ENCODE peak calls at places on chromosomes 4 and X, in seven cellular contexts. V is GM12892, Q is SK-N-SH, G is K562, S is H1, X is GM12878, R is HepG2. C is an unnamed sample.

GRCh38 chrX:108064613-108065012 is 19.7 kb downstream of the VSIG1 start:
- DNase-seq in V (no peak), Q (no peak), G (no peak), S (no peak), X (no peak), R (no peak), C (no peak)

GRCh38 chr4:8308856-8309771 is 39.6 kb downstream of the HTRA3 start:
- DNase-seq in V (no peak), Q (no peak), G (no peak), S (no peak), X (no peak), R (no peak), C (no peak)

GRCh38 chr4:121706595-121707021 is 9.8 kb upstream of the ANXA5 start:
- DNase-seq in V (no peak), Q (no peak), G (no peak), S (no peak), X (no peak), R (no peak), C (no peak)

GRCh38 chrX:83416273-83416672 is 91.8 kb upstream of the POU3F4 start:
- DNase-seq in V (no peak), Q (peak; percentile 1), G (no peak), S (no peak), X (no peak), R (no peak), C (no peak)

GRCh38 chrX:7147431-7147977 is at the start of gene STS:
- DNase-seq in V (peak; percentile 38), Q (peak; percentile 39), G (no peak), S (no peak), X (no peak), R (no peak), C (no peak)

GRCh38 chr4:140662082-140662869 is 93.5 kb upstream of the UCP1 start:
- DNase-seq in V (no peak), Q (no peak), G (no peak), S (no peak), X (no peak), R (peak; percentile 36), C (no peak)

GRCh38 chrX:43552166-43552565 is 103.9 kb upstream of the MAOA start:
- DNase-seq in V (no peak), Q (no peak), G (no peak), S (no peak), X (no peak), R (peak; percentile 25), C (no peak)

GRCh38 chrX:13996650-13997049 is 33.0 kb downstream of the GEMIN8 start:
- DNase-seq in V (no peak), Q (no peak), G (no peak), S (no peak), X (no peak), R (no peak), C (no peak)

GRCh38 chr4:152488246-152488645 is 47.6 kb downstream of the FBXW7 start:
- DNase-seq in V (no peak), Q (no peak), G (no peak), S (no peak), X (no peak), R (no peak), C (no peak)

GRCh38 chrX:104211187-104211586 is 43.5 kb downstream of the ESX1 start:
- DNase-seq in V (no peak), Q (no peak), G (no peak), S (no peak), X (no peak), R (peak; percentile 5), C (no peak)

GRCh38 chr4:14064969-14065368 is 437.4 kb upstream of the BOD1L1 start:
- DNase-seq in V (no peak), Q (no peak), G (no peak), S (no peak), X (no peak), R (no peak), C (no peak)
- TF ChIP-seq POLR2AphosphoS5 in V (no peak), Q (no peak), G (no peak), S (no peak), X (no peak), R (no peak), C (no peak)

DNA sequence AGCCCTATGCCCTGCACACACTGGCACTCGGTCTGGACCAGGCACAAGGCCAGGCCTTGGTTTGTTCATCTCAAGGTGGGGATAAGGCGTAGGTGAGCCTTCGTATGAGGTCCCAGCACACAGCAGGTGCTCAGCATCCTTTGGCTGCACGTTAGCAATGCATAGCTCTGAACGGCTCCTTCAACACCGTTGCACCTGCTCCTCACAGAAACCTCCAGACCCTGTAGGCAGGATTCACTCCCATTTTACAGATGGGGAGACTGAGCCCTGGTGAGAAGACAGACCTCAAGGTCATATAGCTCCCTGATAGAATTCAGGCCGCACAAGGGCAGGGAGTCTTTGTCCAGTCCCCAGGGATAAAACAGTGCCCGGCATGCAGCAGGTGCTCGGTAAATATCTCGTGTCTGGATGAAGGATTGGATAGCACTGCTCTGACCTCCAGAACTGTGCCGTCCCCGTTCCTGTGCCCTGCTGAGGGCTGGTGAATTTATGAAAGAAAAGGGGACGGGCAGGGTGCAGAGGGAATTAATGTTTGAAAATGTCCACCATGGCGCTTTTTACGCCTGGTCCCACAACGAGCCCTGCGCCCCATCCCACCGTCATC is 2.4 kb downstream of the PPP2R2C start:
- DNase-seq in V (no peak), Q (no peak), G (no peak), S (no peak), X (no peak), R (no peak), C (no peak)
- TF ChIP-seq TAF1 in V (no peak), Q (no peak), G (no peak), S (no peak), X (no peak), R (no peak), C (no peak)

GRCh38 chr4:169436734-169437133 is 166.0 kb upstream of the SH3RF1 start:
- DNase-seq in V (no peak), Q (no peak), G (no peak), S (no peak), X (no peak), R (no peak), C (no peak)

GRCh38 chr4:169438057-169438480 is 167.3 kb upstream of the SH3RF1 start:
- DNase-seq in V (no peak), Q (no peak), G (no peak), S (no peak), X (peak; percentile 55), R (peak; percentile 39), C (no peak)

GRCh38 chr4:169440446-169440845 is 169.7 kb upstream of the SH3RF1 start:
- DNase-seq in V (no peak), Q (no peak), G (no peak), S (no peak), X (no peak), R (no peak), C (no peak)

GRCh38 chr4:169437299-169438047 is 166.7 kb upstream of the SH3RF1 start:
- DNase-seq in V (peak; percentile 27), Q (no peak), G (no peak), S (no peak), X (peak; percentile 89), R (no peak), C (no peak)

GRCh38 chr4:169439244-169439643 is 168.5 kb upstream of the SH3RF1 start:
- DNase-seq in V (no peak), Q (no peak), G (no peak), S (no peak), X (no peak), R (no peak), C (no peak)
- TF ChIP-seq POLR2AphosphoS5 in V (no peak), Q (no peak), G (no peak), S (no peak), X (no peak), R (no peak), C (no peak)

DNA sequence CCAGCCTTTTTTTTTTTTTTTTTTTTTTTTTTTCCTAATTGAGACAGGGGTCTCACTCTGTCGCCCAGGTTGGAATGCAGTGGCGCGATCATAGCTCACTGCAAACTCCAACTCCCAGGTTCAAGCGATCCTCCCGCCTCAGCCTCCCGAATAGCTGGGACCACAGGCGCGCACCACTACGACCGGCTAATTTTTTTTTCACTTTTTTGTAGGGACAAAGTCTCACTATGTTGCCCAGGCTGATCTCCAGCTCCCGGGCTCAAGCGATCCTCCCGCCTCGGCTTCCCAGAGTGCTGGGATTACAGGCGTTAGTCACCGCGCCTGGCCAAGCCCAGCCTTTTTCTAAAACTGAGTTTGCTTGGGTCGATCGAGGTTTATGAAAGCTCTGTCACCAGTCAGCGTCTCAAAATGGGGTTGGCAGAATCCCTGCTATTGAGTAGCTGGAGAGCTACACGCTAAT is 1.3 kb upstream of the OTUD5 start:
- DNase-seq in V (no peak), Q (no peak), G (no peak), S (no peak), X (no peak), R (peak; percentile 21), C (no peak)
- TF ChIP-seq TAF1 in V (no peak), Q (no peak), G (peak; percentile 33), S (no peak), X (no peak), R (peak; percentile 8), C (no peak)

GRCh38 chrX:131789664-131790063 is 233.4 kb upstream of the STK26 start:
- DNase-seq in V (no peak), Q (no peak), G (no peak), S (no peak), X (no peak), R (no peak), C (no peak)

GRCh38 chrX:131792789-131793462 is 230.2 kb upstream of the STK26 start:
- DNase-seq in V (no peak), Q (peak; percentile 68), G (no peak), S (no peak), X (peak; percentile 90), R (no peak), C (no peak)

GRCh38 chrX:131791608-131792355 is 231.3 kb upstream of the STK26 start:
- DNase-seq in V (no peak), Q (no peak), G (no peak), S (no peak), X (no peak), R (no peak), C (no peak)

GRCh38 chrX:131795442-131796229 is 227.5 kb upstream of the STK26 start:
- DNase-seq in V (no peak), Q (peak; percentile 16), G (no peak), S (no peak), X (no peak), R (no peak), C (no peak)

GRCh38 chrX:131792356-131792749 is 230.7 kb upstream of the STK26 start:
- DNase-seq in V (no peak), Q (peak; percentile 63), G (no peak), S (no peak), X (peak; percentile 98), R (no peak), C (no peak)
- TF ChIP-seq POLR2AphosphoS5 in V (no peak), Q (no peak), G (no peak), S (no peak), X (no peak), R (no peak), C (no peak)

DNA sequence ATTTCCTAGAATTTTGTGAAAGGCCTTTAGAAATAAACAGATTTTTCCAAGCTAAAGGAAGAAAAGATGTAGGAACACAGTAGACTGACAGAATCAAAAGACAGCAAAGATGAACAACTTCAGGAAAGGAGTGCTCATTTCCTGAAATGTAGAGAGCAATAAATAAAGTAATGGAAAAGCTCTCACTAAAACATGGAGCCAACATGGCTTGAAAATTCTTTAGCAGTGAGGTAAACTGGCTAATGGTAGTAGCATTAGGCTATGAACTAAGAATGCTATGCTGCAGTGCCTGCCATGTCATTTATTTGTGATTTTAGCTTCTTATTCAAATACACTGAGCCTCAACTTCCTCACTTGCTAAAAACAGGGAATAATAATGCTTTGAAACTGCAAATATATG is 108.7 kb downstream of the IQCM start:
- DNase-seq in V (no peak), Q (no peak), G (no peak), S (no peak), X (no peak), R (no peak), C (no peak)
- TF ChIP-seq TAF1 in V (no peak), Q (no peak), G (no peak), S (no peak), X (no peak), R (no peak), C (no peak)